ENCODE peak calls at places on chromosome 4, in seven cellular contexts. N, L, D, G, U, E and B are unnamed samples.

GRCh38 chr4:32032136-32032672 is 1312.0 kb downstream of the PCDH7 start:
- DNase-seq in U (no peak), L (no peak), G (no peak), N (no peak), E (no peak), D (no peak), B (no peak)

GRCh38 chr4:26779674-26780073 is 81.0 kb upstream of the STIM2 start:
- DNase-seq in D (peak; percentile 49), L (peak; percentile 12), E (no peak), G (no peak), U (no peak), N (no peak), B (peak; percentile 79)

GRCh38 chr4:139734201-139734874 is 68.7 kb downstream of the MGST2 start:
- DNase-seq in E (no peak), N (no peak), L (no peak), D (peak; percentile 78), G (no peak), U (peak; percentile 30), B (no peak)

GRCh38 chr4:149264093-149264733 is 551.4 kb downstream of the IQCM start:
- DNase-seq in E (peak; percentile 75), N (peak; percentile 8), D (peak; percentile 77), U (peak; percentile 72), L (peak; percentile 48), G (peak; percentile 61), B (peak; percentile 61)

GRCh38 chr4:29708473-29708872 is 1011.7 kb upstream of the PCDH7 start:
- DNase-seq in D (no peak), N (no peak), G (no peak), L (no peak), U (peak; percentile 2), E (no peak), B (peak; percentile 83)

GRCh38 chr4:182231080-182231479 is 12.1 kb upstream of the TENM3 start:
- DNase-seq in D (no peak), N (no peak), G (no peak), E (no peak), U (no peak), L (no peak), B (no peak)

GRCh38 chr4:125041372-125041930 is 273.3 kb upstream of the FAT4 start:
- DNase-seq in E (no peak), G (no peak), L (no peak), U (no peak), N (no peak), D (peak; percentile 13), B (no peak)

GRCh38 chr4:89904524-89904923 is 9.9 kb downstream of the MMRN1 start:
- DNase-seq in L (no peak), N (no peak), G (no peak), D (no peak), E (no peak), U (no peak), B (no peak)

GRCh38 chr4:100869266-100869665 is 351.4 kb upstream of the EMCN start:
- DNase-seq in N (no peak), D (no peak), U (no peak), L (no peak), G (no peak), E (no peak), B (no peak)

GRCh38 chr4:142728209-142728608 is 117.9 kb downstream of the INPP4B start:
- DNase-seq in E (no peak), G (no peak), N (no peak), U (no peak), D (no peak), L (no peak), B (no peak)

GRCh38 chr4:165302658-165303057 is 24.8 kb upstream of the MSMO1 start:
- DNase-seq in D (no peak), L (no peak), E (no peak), G (no peak), N (no peak), U (no peak), B (no peak)

GRCh38 chr4:117137143-117137542 is 51.8 kb upstream of the TRAM1L1 start:
- DNase-seq in E (no peak), D (peak; percentile 81), G (no peak), N (no peak), U (no peak), L (peak; percentile 50), B (peak; percentile 81)

GRCh38 chr4:132101526-132101925 is 1047.6 kb upstream of the PCDH10 start:
- DNase-seq in N (no peak), E (no peak), G (no peak), L (no peak), D (no peak), U (no peak), B (no peak)

GRCh38 chr4:75655562-75655961 is 17.6 kb downstream of the G3BP2 start:
- DNase-seq in U (no peak), G (peak; percentile 8), N (no peak), D (no peak), E (no peak), L (no peak), B (no peak)

GRCh38 chr4:93960916-93961315 is 132.4 kb downstream of the ATOH1 start:
- DNase-seq in L (no peak), D (no peak), U (no peak), N (no peak), G (no peak), E (no peak), B (no peak)

GRCh38 chr4:101356928-101357327 is 9.6 kb upstream of the PPP3CA start:
- DNase-seq in D (peak; percentile 87), U (no peak), E (no peak), N (peak; percentile 8), L (peak; percentile 73), G (no peak), B (peak; percentile 92)

GRCh38 chr4:154294951-154295350 is 196.6 kb downstream of the DCHS2 start:
- DNase-seq in N (no peak), G (no peak), U (no peak), E (no peak), L (no peak), D (no peak), B (no peak)

GRCh38 chr4:73348185-73348584 is 55.9 kb upstream of the ALB start:
- DNase-seq in G (no peak), E (no peak), L (no peak), D (no peak), N (no peak), U (no peak), B (no peak)

GRCh38 chr4:79516114-79516513 is 108.1 kb upstream of the GK2 start:
- DNase-seq in L (no peak), U (no peak), D (no peak), N (no peak), E (no peak), G (no peak), B (no peak)

GRCh38 chr4:48801739-48802138 is 21.7 kb upstream of the FRYL start:
- DNase-seq in U (no peak), L (no peak), E (no peak), D (no peak), N (no peak), G (no peak), B (peak; percentile 71)

GRCh38 chr4:8706221-8707044 is 113.9 kb downstream of the CPZ start:
- DNase-seq in D (no peak), G (no peak), L (no peak), E (no peak), N (no peak), U (no peak), B (no peak)

GRCh38 chr4:87720094-87720691 is 70.1 kb downstream of the DMP1 start:
- DNase-seq in G (no peak), L (no peak), N (no peak), U (no peak), D (no peak), E (no peak), B (no peak)

GRCh38 chr4:151865327-151865726 is 104.5 kb upstream of the GATB start:
- DNase-seq in L (no peak), U (no peak), D (peak; percentile 22), N (peak; percentile 12), E (no peak), G (no peak), B (no peak)

GRCh38 chr4:163681208-163681821 is 186.8 kb downstream of the TMA16 start:
- DNase-seq in G (peak; percentile 89), D (peak; percentile 63), N (peak; percentile 48), E (peak; percentile 87), U (peak; percentile 78), L (peak; percentile 38), B (peak; percentile 54)

GRCh38 chr4:119210760-119211159 is 1.8 kb upstream of the USP53 start:
- DNase-seq in D (peak; percentile 74), N (no peak), G (no peak), U (no peak), L (no peak), E (no peak), B (no peak)
- TF ChIP-seq EZH2phosphoT487 in D (no peak), N (no peak), G (no peak), U (no peak), L (no peak), E (no peak), B (no peak)

DNA sequence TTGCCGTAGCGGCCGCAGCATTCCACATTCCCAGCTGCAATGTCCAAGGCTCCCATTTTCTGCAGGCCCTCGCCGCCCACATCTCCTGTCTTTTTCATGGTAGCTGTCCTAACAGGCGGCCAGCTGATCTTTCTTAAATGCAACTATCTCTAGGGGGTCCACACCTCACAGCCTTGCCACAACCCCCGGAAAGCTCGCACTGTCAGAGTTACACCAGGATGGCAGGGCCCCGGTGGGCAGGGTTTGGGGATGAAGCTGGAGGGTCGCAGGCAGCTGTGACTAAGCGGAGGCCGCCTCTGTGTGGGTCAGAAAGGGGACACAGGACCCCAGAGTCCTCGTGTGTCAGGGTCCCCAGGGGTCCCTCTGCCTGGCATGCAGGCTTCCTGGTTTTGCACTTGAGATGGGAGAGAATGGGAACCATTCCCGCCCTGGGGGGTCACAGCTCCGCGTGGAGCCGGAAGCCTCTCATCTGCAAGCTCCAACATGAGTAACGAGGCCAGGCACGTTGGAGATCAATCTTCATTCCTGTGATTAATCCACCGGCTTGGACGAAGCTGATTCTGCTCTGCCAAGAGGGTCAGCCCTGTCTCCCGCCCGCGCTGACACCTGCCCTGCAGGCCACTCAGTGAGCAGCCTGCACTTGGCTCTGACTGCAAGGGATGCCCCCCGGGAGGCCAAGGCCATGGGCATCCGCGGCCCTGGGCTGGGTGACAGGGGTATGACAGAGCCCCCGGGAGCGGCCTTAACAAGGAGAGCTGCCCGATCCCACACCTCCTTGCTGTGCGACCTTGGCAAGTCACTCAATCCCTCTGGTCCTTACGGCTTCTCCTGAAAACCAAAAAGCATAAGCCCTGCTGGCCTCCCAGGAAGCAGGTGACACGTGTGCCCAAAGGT is 97.9 kb downstream of the ADRA2C start:
- DNase-seq in D (no peak), G (no peak), N (no peak), U (no peak), L (no peak), E (no peak), B (no peak)
- TF ChIP-seq EZH2phosphoT487 in D (no peak), G (no peak), N (no peak), U (no peak), L (no peak), E (no peak), B (no peak)

GRCh38 chr4:68076194-68076593 is 53.5 kb downstream of the TMPRSS11F start:
- DNase-seq in U (no peak), E (peak; percentile 54), D (no peak), G (no peak), L (no peak), N (no peak), B (peak; percentile 43)
- TF ChIP-seq EZH2phosphoT487 in U (no peak), E (no peak), D (no peak), G (no peak), L (no peak), N (no peak), B (no peak)

DNA sequence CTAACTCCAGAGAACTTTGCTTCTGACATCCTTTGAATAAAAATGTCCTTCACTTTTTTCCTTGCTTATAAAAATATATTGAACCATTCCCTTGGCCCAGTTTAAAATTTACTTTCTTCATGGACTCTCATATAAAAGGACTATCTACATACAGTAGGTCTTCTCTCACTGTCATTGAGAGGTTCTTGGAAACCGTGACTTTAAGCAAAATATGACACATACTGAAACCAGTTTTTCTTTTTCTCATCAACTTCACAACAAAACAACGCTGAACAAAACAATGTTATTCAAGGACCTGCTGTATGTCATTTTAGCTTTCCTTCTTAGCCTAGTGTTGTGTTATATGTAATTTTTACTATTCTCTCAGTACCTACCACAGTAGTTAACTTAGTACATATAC is 496.8 kb downstream of the CENPC start:
- DNase-seq in D (no peak), U (no peak), E (no peak), N (no peak), G (no peak), L (no peak), B (no peak)
- TF ChIP-seq EZH2phosphoT487 in D (no peak), U (no peak), E (no peak), N (no peak), G (no peak), L (no peak), B (no peak)